ENCODE peak calls at places on chromosomes 4 and X, in four cellular contexts. X, T, I and Q are unnamed samples.

GRCh38 chr4:108466936-108467902 is 153.2 kb upstream of the RPL34 start:
- DNase-seq in I (peak; percentile 24), X (peak; percentile 84), T (peak; percentile 81), Q (peak; percentile 27)

GRCh38 chr4:20456416-20456815 is 204.7 kb downstream of the SLIT2 start:
- DNase-seq in T (no peak), X (no peak), I (peak; percentile 30), Q (no peak)

GRCh38 chrX:103688949-103689348 is 2.5 kb upstream of the MORF4L2 start:
- DNase-seq in X (peak; percentile 58), I (peak; percentile 12), T (peak; percentile 37), Q (no peak)

GRCh38 chrX:54944816-54945215 is 24.2 kb downstream of the TRO start:
- DNase-seq in T (no peak), I (no peak), X (no peak), Q (no peak)

GRCh38 chr4:61661960-61662359 is 461.8 kb downstream of the ADGRL3 start:
- DNase-seq in X (no peak), T (no peak), I (no peak), Q (no peak)

GRCh38 chr4:38368612-38369011 is 295.4 kb upstream of the KLF3 start:
- DNase-seq in T (no peak), I (peak; percentile 79), X (peak; percentile 87), Q (no peak)

GRCh38 chrX:153765138-153766079 is 1.4 kb downstream of the PLXNB3 start:
- DNase-seq in X (no peak), I (no peak), T (no peak), Q (no peak)

GRCh38 chrX:107654778-107655761 is 26.8 kb downstream of the PRPS1 start:
- DNase-seq in I (peak; percentile 76), X (peak; percentile 92), T (peak; percentile 63), Q (peak; percentile 70)

GRCh38 chrX:80016182-80016581 is 1.6 kb downstream of the TBX22 start:
- DNase-seq in X (no peak), T (no peak), I (no peak), Q (no peak)

GRCh38 chr4:110287130-110287529 is 88.7 kb upstream of the ELOVL6 start:
- DNase-seq in X (peak; percentile 78), T (peak; percentile 42), I (no peak), Q (peak; percentile 13)

GRCh38 chr4:87500107-87500462 is 29.1 kb downstream of the SPARCL1 start:
- DNase-seq in X (no peak), I (no peak), T (no peak), Q (no peak)

GRCh38 chr4:172895699-172896098 is 272.9 kb upstream of the GALNT7 start:
- DNase-seq in I (no peak), X (no peak), T (no peak), Q (no peak)